ENCODE peak calls at places on chromosome 7, in four cellular contexts. One of them, this sample, is unnamed.

GRCh38 chr7:99155207-99155606 is 11.3 kb upstream of the SMURF1 start:
- DNase-seq in A549: no peak
- DNase-seq in HCT116: no peak
- DNase-seq in GM12878: no peak
- DNase-seq in this sample: no peak

GRCh38 chr7:88141025-88141424 is 78.8 kb downstream of the SRI start:
- DNase-seq in GM12878: no peak
- DNase-seq in A549: no peak
- DNase-seq in HCT116: no peak
- DNase-seq in this sample: no peak

GRCh38 chr7:128311-129080 is 63.9 kb upstream of the FAM20C start:
- DNase-seq in GM12878: no peak
- DNase-seq in HCT116: no peak
- DNase-seq in A549: no peak
- DNase-seq in this sample: no peak

GRCh38 chr7:136528329-136528728 is 340.1 kb upstream of the CHRM2 start:
- DNase-seq in GM12878: no peak
- DNase-seq in HCT116: no peak
- DNase-seq in A549: no peak
- DNase-seq in this sample: no peak

GRCh38 chr7:27601217-27601616 is 61.5 kb downstream of the HIBADH start:
- DNase-seq in HCT116: no peak
- DNase-seq in A549: no peak
- DNase-seq in GM12878: no peak
- DNase-seq in this sample: no peak

GRCh38 chr7:112156412-112156811 is 49.8 kb downstream of the DOCK4 start:
- DNase-seq in HCT116: no peak
- DNase-seq in A549: no peak
- DNase-seq in GM12878: no peak
- DNase-seq in this sample: no peak

GRCh38 chr7:151551820-151552219 is 32.1 kb upstream of the RHEB start:
- DNase-seq in A549: no peak
- DNase-seq in HCT116: no peak
- DNase-seq in GM12878: no peak
- DNase-seq in this sample: no peak

GRCh38 chr7:20158684-20159083 is 58.5 kb downstream of the MACC1 start:
- DNase-seq in A549: no peak
- DNase-seq in GM12878: no peak
- DNase-seq in HCT116: no peak
- DNase-seq in this sample: no peak

GRCh38 chr7:1214516-1214915 is 18.2 kb upstream of the UNCX start:
- DNase-seq in A549: no peak
- DNase-seq in GM12878: no peak
- DNase-seq in HCT116: no peak
- DNase-seq in this sample: no peak

GRCh38 chr7:116872026-116872425 is 9.6 kb downstream of the CAPZA2 start:
- DNase-seq in HCT116: no peak
- DNase-seq in GM12878: no peak
- DNase-seq in A549: no peak
- DNase-seq in this sample: no peak

GRCh38 chr7:73556208-73557107 is 1.0 kb downstream of the BCL7B start:
- DNase-seq in A549: no peak
- DNase-seq in GM12878: no peak
- DNase-seq in HCT116: no peak
- DNase-seq in this sample: no peak
- TF ChIP-seq MAX in A549: no peak
- TF ChIP-seq MAX in GM12878: no peak
- TF ChIP-seq MAX in HCT116: no peak
- TF ChIP-seq MAX in this sample: no peak

DNA sequence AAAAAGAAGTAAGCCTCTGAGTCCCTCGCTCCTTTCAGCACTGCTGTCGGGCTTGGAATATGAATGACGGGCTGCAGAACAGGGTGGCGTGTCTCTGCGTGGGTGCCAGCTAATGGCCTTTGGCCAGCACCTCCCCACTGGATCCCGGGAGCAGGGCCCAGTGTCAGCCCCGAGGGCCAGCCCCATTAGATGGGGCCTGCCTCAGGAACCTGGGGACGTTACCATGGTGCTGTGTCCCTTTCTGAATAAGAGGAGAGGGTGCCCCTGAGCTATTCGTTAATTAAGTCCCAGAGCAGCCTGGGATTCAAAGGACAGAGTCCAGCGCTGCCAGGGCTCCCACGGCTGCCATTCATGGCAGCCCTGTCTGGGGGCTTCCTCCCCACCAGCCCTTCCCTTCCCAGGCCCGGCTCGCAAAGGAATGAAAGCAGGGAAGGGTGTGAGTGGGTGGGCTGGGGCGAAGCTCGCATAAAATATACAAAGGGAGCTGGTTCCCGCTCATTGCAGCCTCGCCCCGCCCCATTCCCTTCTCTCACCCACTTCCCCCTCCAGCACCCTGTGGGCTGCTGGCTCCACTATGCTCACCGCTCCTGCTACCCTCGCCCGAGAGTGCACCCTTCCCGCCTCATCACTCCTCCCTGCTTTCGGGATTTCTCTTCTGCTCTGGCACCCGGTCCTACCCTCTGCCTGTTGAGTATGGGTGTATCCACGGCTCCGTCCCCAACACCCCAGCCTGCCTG is 14.6 kb upstream of the TTYH3 start:
- DNase-seq in GM12878: no peak
- DNase-seq in A549: no peak
- DNase-seq in HCT116: no peak
- DNase-seq in this sample: no peak
- TF ChIP-seq MAX in GM12878: no peak
- TF ChIP-seq MAX in A549: no peak
- TF ChIP-seq MAX in HCT116: no peak
- TF ChIP-seq MAX in this sample: peak

DNA sequence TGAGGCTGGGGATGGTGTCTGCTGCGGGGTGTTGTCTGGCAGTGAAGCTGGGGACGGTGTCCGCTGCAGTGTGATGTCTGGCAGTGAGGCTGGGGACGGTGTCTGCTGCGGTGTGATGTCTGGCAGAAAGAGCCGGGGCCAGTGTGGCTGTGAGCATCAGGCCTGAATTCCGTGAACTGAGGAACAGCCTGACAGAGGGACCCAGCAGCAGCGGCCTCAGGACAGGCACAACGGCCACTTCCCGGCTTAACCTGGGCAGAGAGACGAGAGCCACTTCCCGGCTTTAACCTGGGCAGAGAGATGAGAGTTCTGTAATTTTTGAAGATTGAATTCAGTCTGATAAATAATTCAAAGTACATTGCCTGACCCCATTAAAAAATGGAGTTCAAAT is 321.2 kb downstream of the PTPRN2 start:
- DNase-seq in GM12878: no peak
- DNase-seq in A549: no peak
- DNase-seq in HCT116: no peak
- DNase-seq in this sample: no peak
- TF ChIP-seq MAX in GM12878: no peak
- TF ChIP-seq MAX in A549: no peak
- TF ChIP-seq MAX in HCT116: no peak
- TF ChIP-seq MAX in this sample: no peak

GRCh38 chr7:141220263-141220662 is 146.4 kb downstream of the TMEM178B start:
- DNase-seq in GM12878: no peak
- DNase-seq in HCT116: peak
- DNase-seq in A549: peak
- DNase-seq in this sample: no peak
- TF ChIP-seq MAX in GM12878: no peak
- TF ChIP-seq MAX in HCT116: no peak
- TF ChIP-seq MAX in A549: no peak
- TF ChIP-seq MAX in this sample: no peak